ENCODE peak calls at places on chromosomes 12 and 14, in ten cellular contexts. C is stimulated activated CD4-positive, alpha-beta T cell treated with anti-CD3 and anti-CD28 coated beads, Interleukin-4, amount 100 ng/mL, for 4 hours; R is COR-L47; G is RKO; T is AG09309; B is substantia nigra; H is cardiac septum; N is transverse colon; P is endothelial cell; O is effector CD8-positive, alpha-beta T cell. Z is an unnamed sample.

GRCh38 chr12:6038160-6038559 is 86.3 kb downstream of the VWF start:
- DNase-seq in C (peak), R (peak), G (peak), T (no peak), B (peak), H (no peak), N (peak), P (peak), O (no peak), Z (peak)

GRCh38 chr12:46547421-46548340 is 175.1 kb upstream of the SLC38A2 start:
- DNase-seq in C (no peak), R (no peak), G (peak), T (no peak), B (no peak), H (no peak), N (no peak), P (no peak), O (no peak), Z (no peak)

GRCh38 chr14:50669441-50669986 is 1.4 kb upstream of the SAV1 start:
- DNase-seq in C (no peak), R (no peak), G (no peak), T (no peak), B (no peak), H (no peak), N (no peak), P (no peak), O (no peak), Z (no peak)

GRCh38 chr14:50432131-50432530 is 35.5 kb upstream of the CDKL1 start:
- DNase-seq in C (no peak), R (no peak), G (no peak), T (no peak), B (no peak), H (no peak), N (no peak), P (no peak), O (no peak), Z (no peak)

GRCh38 chr14:30287579-30288445 is 271.1 kb upstream of the G2E3 start:
- DNase-seq in C (no peak), R (no peak), G (no peak), T (no peak), B (no peak), H (no peak), N (no peak), P (no peak), O (no peak), Z (no peak)

GRCh38 chr14:103141117-103141796 is 18.0 kb downstream of the TNFAIP2 start:
- DNase-seq in C (peak), R (peak), G (peak), T (no peak), B (no peak), H (no peak), N (peak), P (peak), O (no peak), Z (no peak)

GRCh38 chr12:9392842-9393241 is 184.6 kb upstream of the PZP start:
- DNase-seq in C (no peak), R (no peak), G (no peak), T (no peak), B (no peak), H (no peak), N (no peak), P (no peak), O (no peak), Z (no peak)

GRCh38 chr14:34851395-34851794 is 23.8 kb downstream of the BAZ1A start:
- DNase-seq in C (no peak), R (no peak), G (no peak), T (no peak), B (no peak), H (no peak), N (no peak), P (no peak), O (no peak), Z (no peak)

GRCh38 chr12:602700-603068 is 60.6 kb downstream of the NINJ2 start:
- DNase-seq in C (no peak), R (no peak), G (no peak), T (no peak), B (no peak), H (no peak), N (no peak), P (no peak), O (no peak), Z (no peak)

Z was measured in small intestine.